ENCODE peak calls at places on chromosome 6, in nine cellular contexts. One of them, this sample, is unnamed.

GRCh38 chr6:149210376-149210775 is 107.1 kb upstream of the TAB2 start:
- DNase-seq in left lung: no peak
- DNase-seq in heart left ventricle: no peak
- DNase-seq in HCT116: no peak
- DNase-seq in cardiac muscle cell: no peak
- DNase-seq in ovary: no peak
- DNase-seq in ascending aorta: no peak
- DNase-seq in fibroblast of lung: peak
- DNase-seq in lower lobe of right lung: no peak
- DNase-seq in this sample: no peak

GRCh38 chr6:11596640-11597237 is 59.2 kb downstream of the TMEM170B start:
- DNase-seq in HCT116: no peak
- DNase-seq in left lung: no peak
- DNase-seq in fibroblast of lung: no peak
- DNase-seq in ascending aorta: no peak
- DNase-seq in heart left ventricle: no peak
- DNase-seq in ovary: no peak
- DNase-seq in lower lobe of right lung: no peak
- DNase-seq in cardiac muscle cell: no peak
- DNase-seq in this sample: no peak

GRCh38 chr6:163355471-163355991 is 59.0 kb upstream of the QKI start:
- DNase-seq in fibroblast of lung: peak
- DNase-seq in ovary: peak
- DNase-seq in ascending aorta: peak
- DNase-seq in lower lobe of right lung: peak
- DNase-seq in cardiac muscle cell: no peak
- DNase-seq in left lung: peak
- DNase-seq in heart left ventricle: peak
- DNase-seq in HCT116: no peak
- DNase-seq in this sample: no peak

GRCh38 chr6:72238900-72239299 is 352.6 kb downstream of the RIMS1 start:
- DNase-seq in lower lobe of right lung: no peak
- DNase-seq in HCT116: no peak
- DNase-seq in left lung: no peak
- DNase-seq in fibroblast of lung: peak
- DNase-seq in cardiac muscle cell: no peak
- DNase-seq in ovary: no peak
- DNase-seq in ascending aorta: no peak
- DNase-seq in heart left ventricle: no peak
- DNase-seq in this sample: no peak

GRCh38 chr6:10151144-10151915 is 263.5 kb downstream of the TFAP2A start:
- DNase-seq in fibroblast of lung: no peak
- DNase-seq in left lung: no peak
- DNase-seq in lower lobe of right lung: no peak
- DNase-seq in ascending aorta: no peak
- DNase-seq in heart left ventricle: no peak
- DNase-seq in HCT116: no peak
- DNase-seq in ovary: no peak
- DNase-seq in cardiac muscle cell: no peak
- DNase-seq in this sample: no peak

GRCh38 chr6:32047084-32047478 is 8.9 kb downstream of the CYP21A2 start:
- DNase-seq in lower lobe of right lung: no peak
- DNase-seq in HCT116: peak
- DNase-seq in cardiac muscle cell: no peak
- DNase-seq in ovary: peak
- DNase-seq in ascending aorta: peak
- DNase-seq in heart left ventricle: peak
- DNase-seq in fibroblast of lung: peak
- DNase-seq in left lung: no peak
- DNase-seq in this sample: no peak

GRCh38 chr6:140854363-140854762 is 1278.4 kb upstream of the GJE1 start:
- DNase-seq in fibroblast of lung: no peak
- DNase-seq in ovary: no peak
- DNase-seq in lower lobe of right lung: no peak
- DNase-seq in HCT116: no peak
- DNase-seq in left lung: no peak
- DNase-seq in ascending aorta: no peak
- DNase-seq in heart left ventricle: no peak
- DNase-seq in cardiac muscle cell: no peak
- DNase-seq in this sample: no peak

GRCh38 chr6:35086636-35087360 is 54.3 kb downstream of the TCP11 start:
- DNase-seq in ascending aorta: no peak
- DNase-seq in left lung: no peak
- DNase-seq in fibroblast of lung: no peak
- DNase-seq in heart left ventricle: no peak
- DNase-seq in cardiac muscle cell: no peak
- DNase-seq in ovary: peak
- DNase-seq in HCT116: no peak
- DNase-seq in lower lobe of right lung: no peak
- DNase-seq in this sample: no peak

GRCh38 chr6:53313784-53314382 is 34.9 kb downstream of the ELOVL5 start:
- DNase-seq in ascending aorta: no peak
- DNase-seq in HCT116: no peak
- DNase-seq in lower lobe of right lung: no peak
- DNase-seq in ovary: no peak
- DNase-seq in cardiac muscle cell: no peak
- DNase-seq in heart left ventricle: no peak
- DNase-seq in fibroblast of lung: peak
- DNase-seq in left lung: no peak
- DNase-seq in this sample: peak

GRCh38 chr6:72084992-72085569 is 198.7 kb downstream of the RIMS1 start:
- DNase-seq in ovary: no peak
- DNase-seq in lower lobe of right lung: no peak
- DNase-seq in fibroblast of lung: peak
- DNase-seq in left lung: no peak
- DNase-seq in HCT116: no peak
- DNase-seq in heart left ventricle: no peak
- DNase-seq in cardiac muscle cell: peak
- DNase-seq in ascending aorta: no peak
- DNase-seq in this sample: no peak

GRCh38 chr6:80165143-80165542 is 58.7 kb downstream of the BCKDHB start:
- DNase-seq in ascending aorta: no peak
- DNase-seq in fibroblast of lung: peak
- DNase-seq in lower lobe of right lung: no peak
- DNase-seq in cardiac muscle cell: no peak
- DNase-seq in ovary: no peak
- DNase-seq in heart left ventricle: no peak
- DNase-seq in left lung: no peak
- DNase-seq in HCT116: no peak
- DNase-seq in this sample: no peak

GRCh38 chr6:54217018-54217417 is 91.2 kb upstream of the TINAG start:
- DNase-seq in ascending aorta: no peak
- DNase-seq in heart left ventricle: no peak
- DNase-seq in cardiac muscle cell: no peak
- DNase-seq in HCT116: no peak
- DNase-seq in lower lobe of right lung: no peak
- DNase-seq in ovary: no peak
- DNase-seq in fibroblast of lung: no peak
- DNase-seq in left lung: no peak
- DNase-seq in this sample: no peak

GRCh38 chr6:48134246-48134645 is 23.2 kb upstream of the PTCHD4 start:
- DNase-seq in heart left ventricle: no peak
- DNase-seq in cardiac muscle cell: no peak
- DNase-seq in lower lobe of right lung: no peak
- DNase-seq in HCT116: no peak
- DNase-seq in left lung: no peak
- DNase-seq in ascending aorta: no peak
- DNase-seq in ovary: no peak
- DNase-seq in fibroblast of lung: peak
- DNase-seq in this sample: no peak

GRCh38 chr6:11847515-11848244 is 69.1 kb upstream of the ADTRP start:
- DNase-seq in left lung: no peak
- DNase-seq in ascending aorta: no peak
- DNase-seq in fibroblast of lung: no peak
- DNase-seq in cardiac muscle cell: peak
- DNase-seq in heart left ventricle: no peak
- DNase-seq in HCT116: no peak
- DNase-seq in lower lobe of right lung: no peak
- DNase-seq in ovary: no peak
- DNase-seq in this sample: no peak

GRCh38 chr6:17863971-17864754 is 123.3 kb downstream of the KIF13A start:
- DNase-seq in ovary: no peak
- DNase-seq in heart left ventricle: peak
- DNase-seq in HCT116: peak
- DNase-seq in cardiac muscle cell: no peak
- DNase-seq in ascending aorta: peak
- DNase-seq in fibroblast of lung: peak
- DNase-seq in lower lobe of right lung: no peak
- DNase-seq in left lung: no peak
- DNase-seq in this sample: no peak

GRCh38 chr6:31352497-31353368 is 4.2 kb downstream of the HLA-B start:
- DNase-seq in heart left ventricle: no peak
- DNase-seq in ascending aorta: no peak
- DNase-seq in HCT116: no peak
- DNase-seq in fibroblast of lung: no peak
- DNase-seq in cardiac muscle cell: no peak
- DNase-seq in ovary: no peak
- DNase-seq in lower lobe of right lung: no peak
- DNase-seq in left lung: no peak
- DNase-seq in this sample: no peak

GRCh38 chr6:158408552-158409130 is 96.4 kb downstream of the TULP4 start:
- DNase-seq in ovary: peak
- DNase-seq in lower lobe of right lung: no peak
- DNase-seq in left lung: peak
- DNase-seq in ascending aorta: no peak
- DNase-seq in HCT116: no peak
- DNase-seq in heart left ventricle: peak
- DNase-seq in cardiac muscle cell: peak
- DNase-seq in fibroblast of lung: peak
- DNase-seq in this sample: no peak

GRCh38 chr6:72219536-72219935 is 333.2 kb downstream of the RIMS1 start:
- DNase-seq in ascending aorta: no peak
- DNase-seq in HCT116: no peak
- DNase-seq in ovary: no peak
- DNase-seq in left lung: no peak
- DNase-seq in cardiac muscle cell: no peak
- DNase-seq in fibroblast of lung: peak
- DNase-seq in heart left ventricle: no peak
- DNase-seq in lower lobe of right lung: no peak
- DNase-seq in this sample: no peak

GRCh38 chr6:3825851-3826581 is 23.2 kb upstream of the FAM50B start:
- DNase-seq in ovary: peak
- DNase-seq in HCT116: peak
- DNase-seq in left lung: peak
- DNase-seq in cardiac muscle cell: no peak
- DNase-seq in lower lobe of right lung: peak
- DNase-seq in heart left ventricle: peak
- DNase-seq in ascending aorta: peak
- DNase-seq in fibroblast of lung: peak
- DNase-seq in this sample: peak
- H3K4me3 ChIP-seq in ovary: peak
- H3K4me3 ChIP-seq in HCT116: no peak
- H3K4me3 ChIP-seq in left lung: no peak
- H3K4me3 ChIP-seq in cardiac muscle cell: no peak
- H3K4me3 ChIP-seq in lower lobe of right lung: peak
- H3K4me3 ChIP-seq in heart left ventricle: peak
- H3K4me3 ChIP-seq in ascending aorta: peak
- H3K4me3 ChIP-seq in fibroblast of lung: peak
- H3K4me3 ChIP-seq in this sample: no peak

DNA sequence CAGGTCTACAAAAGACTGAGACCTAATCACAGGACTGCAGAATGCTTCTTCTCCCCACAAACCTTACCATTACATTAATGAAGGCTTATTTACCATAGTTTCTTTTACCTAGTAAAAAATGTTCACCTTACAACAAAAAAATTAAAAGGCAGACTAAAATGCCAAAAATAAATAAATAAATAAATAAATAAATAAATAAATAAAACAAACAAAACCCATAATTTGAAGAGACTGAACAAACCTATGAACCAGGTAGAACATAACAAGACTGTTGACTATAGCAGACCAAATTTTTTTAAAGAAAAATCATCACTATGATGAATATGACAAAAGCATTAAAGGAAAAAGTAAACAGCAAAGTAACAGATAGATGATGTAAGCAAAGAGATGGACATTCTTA is 946.3 kb downstream of the EPHA7 start:
- DNase-seq in cardiac muscle cell: no peak
- DNase-seq in lower lobe of right lung: no peak
- DNase-seq in left lung: no peak
- DNase-seq in ascending aorta: no peak
- DNase-seq in heart left ventricle: no peak
- DNase-seq in fibroblast of lung: no peak
- DNase-seq in ovary: no peak
- DNase-seq in HCT116: no peak
- DNase-seq in this sample: no peak
- TF ChIP-seq CTCF in cardiac muscle cell: no peak
- TF ChIP-seq CTCF in lower lobe of right lung: no peak
- TF ChIP-seq CTCF in left lung: no peak
- TF ChIP-seq CTCF in ascending aorta: no peak
- TF ChIP-seq CTCF in heart left ventricle: no peak
- TF ChIP-seq CTCF in fibroblast of lung: no peak
- TF ChIP-seq CTCF in ovary: no peak
- TF ChIP-seq CTCF in HCT116: no peak
- TF ChIP-seq CTCF in this sample: no peak

GRCh38 chr6:132133734-132134490 is 182.7 kb upstream of the CCN2 start:
- DNase-seq in lower lobe of right lung: peak
- DNase-seq in fibroblast of lung: no peak
- DNase-seq in ascending aorta: peak
- DNase-seq in cardiac muscle cell: no peak
- DNase-seq in HCT116: no peak
- DNase-seq in ovary: no peak
- DNase-seq in left lung: no peak
- DNase-seq in heart left ventricle: peak
- DNase-seq in this sample: no peak

GRCh38 chr6:132136976-132137375 is 185.8 kb upstream of the CCN2 start:
- DNase-seq in left lung: no peak
- DNase-seq in fibroblast of lung: peak
- DNase-seq in ascending aorta: no peak
- DNase-seq in heart left ventricle: no peak
- DNase-seq in cardiac muscle cell: no peak
- DNase-seq in ovary: no peak
- DNase-seq in lower lobe of right lung: no peak
- DNase-seq in HCT116: no peak
- DNase-seq in this sample: no peak

GRCh38 chr6:132132420-132132819 is 181.2 kb upstream of the CCN2 start:
- DNase-seq in lower lobe of right lung: no peak
- DNase-seq in HCT116: no peak
- DNase-seq in left lung: no peak
- DNase-seq in heart left ventricle: peak
- DNase-seq in ascending aorta: peak
- DNase-seq in fibroblast of lung: peak
- DNase-seq in cardiac muscle cell: peak
- DNase-seq in ovary: no peak
- DNase-seq in this sample: no peak

GRCh38 chr6:132132911-132133639 is 181.9 kb upstream of the CCN2 start:
- DNase-seq in HCT116: no peak
- DNase-seq in ascending aorta: no peak
- DNase-seq in lower lobe of right lung: no peak
- DNase-seq in cardiac muscle cell: no peak
- DNase-seq in ovary: no peak
- DNase-seq in heart left ventricle: no peak
- DNase-seq in fibroblast of lung: no peak
- DNase-seq in left lung: no peak
- DNase-seq in this sample: no peak

GRCh38 chr6:132135409-132135808 is 184.2 kb upstream of the CCN2 start:
- DNase-seq in HCT116: no peak
- DNase-seq in fibroblast of lung: no peak
- DNase-seq in left lung: no peak
- DNase-seq in lower lobe of right lung: no peak
- DNase-seq in cardiac muscle cell: no peak
- DNase-seq in ascending aorta: no peak
- DNase-seq in ovary: no peak
- DNase-seq in heart left ventricle: no peak
- DNase-seq in this sample: no peak
- H3K4me3 ChIP-seq in HCT116: no peak
- H3K4me3 ChIP-seq in fibroblast of lung: no peak
- H3K4me3 ChIP-seq in left lung: no peak
- H3K4me3 ChIP-seq in lower lobe of right lung: no peak
- H3K4me3 ChIP-seq in cardiac muscle cell: no peak
- H3K4me3 ChIP-seq in ascending aorta: no peak
- H3K4me3 ChIP-seq in ovary: no peak
- H3K4me3 ChIP-seq in heart left ventricle: no peak
- H3K4me3 ChIP-seq in this sample: no peak

GRCh38 chr6:107729098-107729497 is 95.0 kb downstream of the SCML4 start:
- DNase-seq in HCT116: no peak
- DNase-seq in heart left ventricle: no peak
- DNase-seq in lower lobe of right lung: no peak
- DNase-seq in ascending aorta: no peak
- DNase-seq in cardiac muscle cell: no peak
- DNase-seq in fibroblast of lung: no peak
- DNase-seq in ovary: no peak
- DNase-seq in left lung: no peak
- DNase-seq in this sample: no peak
- TF ChIP-seq CTCF in HCT116: peak
- TF ChIP-seq CTCF in heart left ventricle: no peak
- TF ChIP-seq CTCF in lower lobe of right lung: no peak
- TF ChIP-seq CTCF in ascending aorta: no peak
- TF ChIP-seq CTCF in cardiac muscle cell: no peak
- TF ChIP-seq CTCF in fibroblast of lung: no peak
- TF ChIP-seq CTCF in ovary: no peak
- TF ChIP-seq CTCF in left lung: no peak
- TF ChIP-seq CTCF in this sample: no peak

This sample was measured in LNCaP clone FGC.